ENCODE peak calls at places on chromosomes 6 and 20, in five cellular contexts. One of them, this sample, is unnamed.

GRCh38 chr6:90136176-90136575 is 160.5 kb downstream of the BACH2 start:
- DNase-seq in body of pancreas: no peak
- DNase-seq in A673: no peak
- DNase-seq in endothelial cell: no peak
- DNase-seq in mucosa of descending colon: no peak
- DNase-seq in this sample: no peak

GRCh38 chr6:25893778-25894177 is 19.7 kb upstream of the SLC17A3 start:
- DNase-seq in body of pancreas: no peak
- DNase-seq in A673: no peak
- DNase-seq in endothelial cell: no peak
- DNase-seq in mucosa of descending colon: no peak
- DNase-seq in this sample: no peak

GRCh38 chr6:72425003-72425681 is 196.7 kb upstream of the KCNQ5 start:
- DNase-seq in body of pancreas: no peak
- DNase-seq in A673: peak; percentile 26
- DNase-seq in endothelial cell: no peak
- DNase-seq in mucosa of descending colon: no peak
- DNase-seq in this sample: no peak

GRCh38 chr6:132734694-132735236 is 20.9 kb upstream of the VNN1 start:
- DNase-seq in body of pancreas: peak; percentile 64
- DNase-seq in A673: peak; percentile 31
- DNase-seq in endothelial cell: no peak
- DNase-seq in mucosa of descending colon: no peak
- DNase-seq in this sample: peak; percentile 73

GRCh38 chr6:33359331-33359730 is 32.3 kb upstream of the KIFC1 start:
- DNase-seq in body of pancreas: no peak
- DNase-seq in A673: peak; percentile 27
- DNase-seq in endothelial cell: no peak
- DNase-seq in mucosa of descending colon: no peak
- DNase-seq in this sample: no peak

GRCh38 chr6:37985355-37985754 is 165.8 kb downstream of the ZFAND3 start:
- DNase-seq in body of pancreas: no peak
- DNase-seq in A673: no peak
- DNase-seq in endothelial cell: no peak
- DNase-seq in mucosa of descending colon: no peak
- DNase-seq in this sample: no peak

GRCh38 chr6:136073216-136073615 is 176.9 kb downstream of the MTFR2 start:
- DNase-seq in body of pancreas: no peak
- DNase-seq in A673: no peak
- DNase-seq in endothelial cell: no peak
- DNase-seq in mucosa of descending colon: no peak
- DNase-seq in this sample: no peak

GRCh38 chr6:148700713-148701392 is 46.0 kb upstream of the UST start:
- DNase-seq in body of pancreas: peak; percentile 23
- DNase-seq in A673: no peak
- DNase-seq in endothelial cell: no peak
- DNase-seq in mucosa of descending colon: peak; percentile 21
- DNase-seq in this sample: no peak

GRCh38 chr6:20056350-20056992 is 155.8 kb downstream of the MBOAT1 start:
- DNase-seq in body of pancreas: peak; percentile 17
- DNase-seq in A673: peak; percentile 79
- DNase-seq in endothelial cell: peak; percentile 35
- DNase-seq in mucosa of descending colon: peak; percentile 5
- DNase-seq in this sample: peak; percentile 8

GRCh38 chr6:36735110-36735971 is 37.7 kb downstream of the RAB44 start:
- DNase-seq in body of pancreas: peak; percentile 66
- DNase-seq in A673: no peak
- DNase-seq in endothelial cell: no peak
- DNase-seq in mucosa of descending colon: peak; percentile 84
- DNase-seq in this sample: no peak

GRCh38 chr20:4136078-4136966 is 121.0 kb upstream of the RNF24 start:
- DNase-seq in body of pancreas: no peak
- DNase-seq in A673: no peak
- DNase-seq in endothelial cell: no peak
- DNase-seq in mucosa of descending colon: no peak
- DNase-seq in this sample: no peak

GRCh38 chr20:23139524-23139923 is 53.4 kb upstream of the CD93 start:
- DNase-seq in body of pancreas: no peak
- DNase-seq in A673: peak; percentile 14
- DNase-seq in endothelial cell: no peak
- DNase-seq in mucosa of descending colon: no peak
- DNase-seq in this sample: no peak

GRCh38 chr6:117906905-117907599 is at the start of gene SLC35F1:
- DNase-seq in body of pancreas: peak; percentile 55
- DNase-seq in A673: peak; percentile 56
- DNase-seq in endothelial cell: peak; percentile 66
- DNase-seq in mucosa of descending colon: peak; percentile 35
- DNase-seq in this sample: no peak

GRCh38 chr6:75947935-75948334 is 124.5 kb downstream of the IMPG1 start:
- DNase-seq in body of pancreas: no peak
- DNase-seq in A673: no peak
- DNase-seq in endothelial cell: no peak
- DNase-seq in mucosa of descending colon: no peak
- DNase-seq in this sample: no peak

GRCh38 chr6:88168362-88168761 is 2.2 kb upstream of the CNR1 start:
- DNase-seq in body of pancreas: no peak
- DNase-seq in A673: no peak
- DNase-seq in endothelial cell: no peak
- DNase-seq in mucosa of descending colon: peak; percentile 9
- DNase-seq in this sample: no peak

GRCh38 chr20:32421290-32421689 is 63.2 kb downstream of the ASXL1 start:
- DNase-seq in body of pancreas: no peak
- DNase-seq in A673: no peak
- DNase-seq in endothelial cell: no peak
- DNase-seq in mucosa of descending colon: no peak
- DNase-seq in this sample: no peak

GRCh38 chr6:25614052-25614451 is 38.0 kb upstream of the SCGN start:
- DNase-seq in body of pancreas: no peak
- DNase-seq in A673: no peak
- DNase-seq in endothelial cell: no peak
- DNase-seq in mucosa of descending colon: no peak
- DNase-seq in this sample: no peak

GRCh38 chr6:151659212-151659611 is 148.3 kb upstream of the ESR1 start:
- DNase-seq in body of pancreas: no peak
- DNase-seq in A673: no peak
- DNase-seq in endothelial cell: no peak
- DNase-seq in mucosa of descending colon: no peak
- DNase-seq in this sample: no peak

GRCh38 chr6:151663559-151663958 is 143.9 kb upstream of the ESR1 start:
- DNase-seq in body of pancreas: no peak
- DNase-seq in A673: no peak
- DNase-seq in endothelial cell: no peak
- DNase-seq in mucosa of descending colon: no peak
- DNase-seq in this sample: no peak

GRCh38 chr6:151664390-151664789 is 143.1 kb upstream of the ESR1 start:
- DNase-seq in body of pancreas: no peak
- DNase-seq in A673: no peak
- DNase-seq in endothelial cell: no peak
- DNase-seq in mucosa of descending colon: no peak
- DNase-seq in this sample: no peak

GRCh38 chr6:151661509-151661908 is 146.0 kb upstream of the ESR1 start:
- DNase-seq in body of pancreas: no peak
- DNase-seq in A673: no peak
- DNase-seq in endothelial cell: no peak
- DNase-seq in mucosa of descending colon: no peak
- DNase-seq in this sample: no peak

GRCh38 chr6:151661928-151662327 is 145.6 kb upstream of the ESR1 start:
- DNase-seq in body of pancreas: no peak
- DNase-seq in A673: no peak
- DNase-seq in endothelial cell: peak; percentile 18
- DNase-seq in mucosa of descending colon: no peak
- DNase-seq in this sample: no peak
- TF ChIP-seq CTCF in body of pancreas: no peak
- TF ChIP-seq CTCF in A673: peak; percentile 50
- TF ChIP-seq CTCF in endothelial cell: no peak
- TF ChIP-seq CTCF in mucosa of descending colon: no peak
- TF ChIP-seq CTCF in this sample: no peak

GRCh38 chr6:56757585-56757984 is 114.9 kb upstream of the DST start:
- DNase-seq in body of pancreas: peak; percentile 68
- DNase-seq in A673: peak; percentile 64
- DNase-seq in endothelial cell: no peak
- DNase-seq in mucosa of descending colon: peak; percentile 82
- DNase-seq in this sample: no peak

GRCh38 chr6:56756791-56757582 is 114.3 kb upstream of the DST start:
- DNase-seq in body of pancreas: no peak
- DNase-seq in A673: no peak
- DNase-seq in endothelial cell: no peak
- DNase-seq in mucosa of descending colon: no peak
- DNase-seq in this sample: no peak

GRCh38 chr6:56755040-56755439 is 112.4 kb upstream of the DST start:
- DNase-seq in body of pancreas: no peak
- DNase-seq in A673: no peak
- DNase-seq in endothelial cell: no peak
- DNase-seq in mucosa of descending colon: no peak
- DNase-seq in this sample: no peak

GRCh38 chr6:56758120-56758519 is 115.4 kb upstream of the DST start:
- DNase-seq in body of pancreas: no peak
- DNase-seq in A673: no peak
- DNase-seq in endothelial cell: no peak
- DNase-seq in mucosa of descending colon: no peak
- DNase-seq in this sample: no peak

GRCh38 chr6:56756219-56756789 is 113.6 kb upstream of the DST start:
- DNase-seq in body of pancreas: no peak
- DNase-seq in A673: no peak
- DNase-seq in endothelial cell: no peak
- DNase-seq in mucosa of descending colon: no peak
- DNase-seq in this sample: no peak
- TF ChIP-seq CTCF in body of pancreas: no peak
- TF ChIP-seq CTCF in A673: no peak
- TF ChIP-seq CTCF in endothelial cell: no peak
- TF ChIP-seq CTCF in mucosa of descending colon: no peak
- TF ChIP-seq CTCF in this sample: no peak

GRCh38 chr20:53381568-53382262 is 211.9 kb downstream of the ZNF217 start:
- DNase-seq in body of pancreas: no peak
- DNase-seq in A673: no peak
- DNase-seq in endothelial cell: no peak
- DNase-seq in mucosa of descending colon: no peak
- DNase-seq in this sample: no peak
- TF ChIP-seq CTCF in body of pancreas: no peak
- TF ChIP-seq CTCF in A673: peak; percentile 35
- TF ChIP-seq CTCF in endothelial cell: peak; percentile 21
- TF ChIP-seq CTCF in mucosa of descending colon: no peak
- TF ChIP-seq CTCF in this sample: peak; percentile 40

DNA sequence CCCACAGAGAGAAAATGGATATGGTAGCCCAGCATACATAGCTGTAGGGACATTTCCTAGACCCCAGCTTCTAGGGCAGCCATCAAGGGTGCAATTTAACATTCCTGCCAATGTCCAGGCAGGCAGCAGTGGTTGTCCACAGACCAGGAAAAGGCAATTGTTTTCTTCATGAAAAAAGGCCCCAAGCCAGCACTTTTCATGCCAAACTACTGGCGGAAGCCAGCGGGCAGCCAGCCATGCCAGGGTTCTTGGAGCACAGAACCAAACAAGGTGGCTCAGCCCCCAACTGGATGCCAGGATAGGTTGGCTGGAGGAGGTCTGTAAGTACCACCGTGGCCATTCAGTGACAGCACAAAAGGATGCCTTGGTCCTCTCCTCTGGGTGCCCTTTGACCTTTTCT is 94.6 kb downstream of the BANF2 start:
- DNase-seq in body of pancreas: peak; percentile 84
- DNase-seq in A673: no peak
- DNase-seq in endothelial cell: no peak
- DNase-seq in mucosa of descending colon: no peak
- DNase-seq in this sample: no peak
- TF ChIP-seq CTCF in body of pancreas: no peak
- TF ChIP-seq CTCF in A673: no peak
- TF ChIP-seq CTCF in endothelial cell: no peak
- TF ChIP-seq CTCF in mucosa of descending colon: no peak
- TF ChIP-seq CTCF in this sample: no peak

DNA sequence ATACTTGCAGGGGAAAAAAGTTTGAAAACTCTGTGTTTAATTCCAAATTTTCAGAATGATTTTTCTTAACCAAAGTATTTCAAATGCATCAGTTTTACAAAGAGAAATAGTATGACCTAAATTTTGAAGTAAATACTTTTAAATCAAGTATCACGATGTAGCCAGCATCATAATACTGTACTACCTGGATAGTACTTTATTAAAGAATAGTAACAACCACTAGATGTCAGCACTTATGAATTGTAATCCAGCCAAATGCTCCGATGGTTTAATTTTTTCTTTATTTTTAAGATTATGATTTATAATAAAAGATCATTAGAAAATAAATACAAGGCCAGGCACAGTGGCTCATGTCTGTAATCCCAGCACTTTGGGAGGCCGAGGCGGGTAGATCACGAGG is 37.2 kb upstream of the HACE1 start:
- DNase-seq in body of pancreas: no peak
- DNase-seq in A673: no peak
- DNase-seq in endothelial cell: no peak
- DNase-seq in mucosa of descending colon: no peak
- DNase-seq in this sample: no peak
- TF ChIP-seq CTCF in body of pancreas: peak; percentile 23
- TF ChIP-seq CTCF in A673: peak; percentile 50
- TF ChIP-seq CTCF in endothelial cell: peak; percentile 28
- TF ChIP-seq CTCF in mucosa of descending colon: no peak
- TF ChIP-seq CTCF in this sample: peak; percentile 65

This sample was measured in PC-9.